ENCODE peak calls at places on chromosome 6, in five cellular contexts. S is CD4-positive, alpha-beta memory T cell; B is foreskin fibroblast; W is choroid plexus epithelial cell; I is AG09309. L is an unnamed sample.

GRCh38 chr6:30507849-30508843 is 18.8 kb downstream of the HLA-E start:
- DNase-seq in W (no peak), I (no peak), S (no peak), B (no peak), L (no peak)

GRCh38 chr6:3789896-3790558 is 38.5 kb upstream of the PXDC1 start:
- DNase-seq in B (no peak), W (no peak), S (no peak), I (no peak), L (no peak)

GRCh38 chr6:163170294-163170883 is 244.1 kb upstream of the QKI start:
- DNase-seq in W (peak), I (no peak), B (no peak), S (peak), L (no peak)

GRCh38 chr6:34386316-34387137 is 5.9 kb downstream of the NUDT3 start:
- DNase-seq in I (peak), S (no peak), B (peak), W (peak), L (no peak)

GRCh38 chr6:144265390-144265789 is 19.7 kb upstream of the UTRN start:
- DNase-seq in B (peak), I (no peak), S (no peak), W (peak), L (no peak)

GRCh38 chr6:148761532-148761951 is 14.7 kb downstream of the UST start:
- DNase-seq in W (peak), S (peak), I (no peak), B (peak), L (no peak)

GRCh38 chr6:80742481-80742880 is 636.0 kb downstream of the BCKDHB start:
- DNase-seq in I (peak), B (peak), S (no peak), W (peak), L (no peak)

GRCh38 chr6:30152019-30152673 is 8.9 kb downstream of the TRIM10 start:
- DNase-seq in S (no peak), B (no peak), W (no peak), I (no peak), L (no peak)

GRCh38 chr6:117167520-117168271 is 97.7 kb upstream of the VGLL2 start:
- DNase-seq in W (peak), S (no peak), I (no peak), B (no peak), L (peak)

GRCh38 chr6:16524380-16524707 is 236.9 kb downstream of the ATXN1 start:
- DNase-seq in B (peak), I (no peak), W (peak), S (no peak), L (no peak)

GRCh38 chr6:108715832-108716231 is 132.4 kb upstream of the ARMC2 start:
- DNase-seq in I (no peak), S (no peak), B (peak), W (no peak), L (no peak)

GRCh38 chr6:108711831-108712230 is 136.4 kb upstream of the ARMC2 start:
- DNase-seq in I (no peak), W (no peak), S (no peak), B (no peak), L (no peak)

GRCh38 chr6:108714774-108715414 is 133.3 kb upstream of the ARMC2 start:
- DNase-seq in W (peak), I (no peak), B (peak), S (peak), L (no peak)

GRCh38 chr6:108712946-108713345 is 135.3 kb upstream of the ARMC2 start:
- DNase-seq in I (no peak), B (no peak), S (no peak), W (no peak), L (no peak)

GRCh38 chr6:108714012-108714773 is 134.0 kb upstream of the ARMC2 start:
- DNase-seq in S (peak), W (no peak), I (no peak), B (peak), L (no peak)
- H3K4me3 ChIP-seq in S (no peak), W (no peak), I (no peak), B (no peak), L (no peak)

GRCh38 chr6:113856571-113857564 is at the start of gene MARCKS:
- DNase-seq in B (peak), I (peak), S (peak), W (peak), L (no peak)

GRCh38 chr6:113855500-113856010 is 1.6 kb upstream of the MARCKS start:
- DNase-seq in B (peak), W (peak), I (no peak), S (peak), L (no peak)

GRCh38 chr6:113857565-113858066 is 471 bp downstream of the MARCKS start:
- DNase-seq in W (peak), S (peak), B (no peak), I (no peak), L (no peak)

GRCh38 chr6:113854531-113855499 is 2.3 kb upstream of the MARCKS start:
- DNase-seq in B (peak), I (peak), S (peak), W (peak), L (no peak)

DNA sequence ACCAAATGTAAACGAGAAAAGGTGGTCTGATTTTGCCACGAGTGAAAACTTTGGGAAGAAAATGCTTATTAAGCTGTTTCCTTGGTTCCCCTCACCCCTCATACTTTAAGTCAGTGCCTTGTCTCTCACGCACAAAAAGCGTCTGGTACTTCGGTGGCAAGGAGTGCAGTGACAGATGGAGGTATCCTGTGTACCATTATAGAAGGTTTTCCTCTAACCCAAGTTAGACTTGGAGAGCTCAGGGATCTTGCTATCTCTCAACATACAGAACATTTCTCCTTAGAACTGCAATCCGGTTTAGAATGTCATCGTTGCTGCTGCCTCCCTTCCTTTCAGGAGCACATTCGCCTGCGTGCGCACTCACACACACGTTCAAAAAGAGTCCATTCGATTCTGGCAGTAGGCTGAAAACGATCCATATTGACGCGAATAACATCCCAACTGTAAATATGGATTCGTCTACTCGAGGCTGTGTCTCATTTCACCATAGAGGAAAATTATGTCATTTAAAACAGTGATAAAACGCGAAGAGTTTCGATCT is 1.1 kb upstream of the MARCKS start:
- DNase-seq in I (no peak), W (peak), B (peak), S (peak), L (no peak)
- H3K4me3 ChIP-seq in I (peak), W (peak), B (peak), S (peak), L (peak)

GRCh38 chr6:136103763-136104311 is 146.3 kb downstream of the MTFR2 start:
- DNase-seq in I (no peak), B (peak), S (no peak), W (peak), L (no peak)
- H3K4me3 ChIP-seq in I (no peak), B (no peak), S (no peak), W (no peak), L (no peak)

DNA sequence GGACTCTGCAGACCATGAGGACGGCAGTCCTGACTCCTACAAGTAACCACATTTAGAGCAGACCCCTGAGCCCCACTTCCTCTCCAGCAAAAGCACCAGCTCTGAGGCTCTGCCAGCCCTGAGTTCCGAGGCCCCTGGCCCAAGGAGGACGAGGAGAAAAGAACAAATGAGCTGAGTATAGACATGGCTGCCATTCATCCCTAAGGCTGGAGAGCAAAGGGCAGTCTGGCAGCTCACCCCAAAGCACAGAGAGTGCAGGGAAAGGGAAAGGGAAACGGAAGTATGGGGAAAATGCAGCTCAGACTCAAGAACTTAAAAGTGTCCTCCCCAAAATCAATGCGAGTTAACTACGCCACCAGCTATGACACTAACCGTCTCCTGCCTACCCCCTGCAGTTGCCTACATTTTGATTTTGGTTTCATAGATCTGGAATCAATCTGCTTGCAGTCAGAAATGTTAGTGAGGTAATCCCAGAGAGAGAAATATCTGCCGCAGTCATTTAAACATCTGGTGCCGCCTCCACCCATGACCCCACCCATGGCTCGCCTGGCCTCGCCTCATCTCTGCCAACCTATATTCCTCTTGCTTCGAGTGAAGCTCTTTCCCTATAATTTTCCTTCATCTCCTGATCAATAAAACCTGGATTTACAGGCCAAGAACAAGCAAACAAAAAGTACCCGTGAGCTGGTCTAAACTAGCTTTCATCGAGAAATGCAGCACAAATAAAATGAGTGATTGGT is 49.6 kb upstream of the AFDN start:
- DNase-seq in I (no peak), B (no peak), S (no peak), W (no peak), L (no peak)
- H3K4me3 ChIP-seq in I (no peak), B (no peak), S (no peak), W (no peak), L (no peak)

GRCh38 chr6:55886185-55886836 is 10.9 kb upstream of the BMP5 start:
- DNase-seq in I (no peak), W (peak), S (no peak), B (peak), L (no peak)
- H3K4me3 ChIP-seq in I (no peak), W (no peak), S (no peak), B (no peak), L (no peak)

DNA sequence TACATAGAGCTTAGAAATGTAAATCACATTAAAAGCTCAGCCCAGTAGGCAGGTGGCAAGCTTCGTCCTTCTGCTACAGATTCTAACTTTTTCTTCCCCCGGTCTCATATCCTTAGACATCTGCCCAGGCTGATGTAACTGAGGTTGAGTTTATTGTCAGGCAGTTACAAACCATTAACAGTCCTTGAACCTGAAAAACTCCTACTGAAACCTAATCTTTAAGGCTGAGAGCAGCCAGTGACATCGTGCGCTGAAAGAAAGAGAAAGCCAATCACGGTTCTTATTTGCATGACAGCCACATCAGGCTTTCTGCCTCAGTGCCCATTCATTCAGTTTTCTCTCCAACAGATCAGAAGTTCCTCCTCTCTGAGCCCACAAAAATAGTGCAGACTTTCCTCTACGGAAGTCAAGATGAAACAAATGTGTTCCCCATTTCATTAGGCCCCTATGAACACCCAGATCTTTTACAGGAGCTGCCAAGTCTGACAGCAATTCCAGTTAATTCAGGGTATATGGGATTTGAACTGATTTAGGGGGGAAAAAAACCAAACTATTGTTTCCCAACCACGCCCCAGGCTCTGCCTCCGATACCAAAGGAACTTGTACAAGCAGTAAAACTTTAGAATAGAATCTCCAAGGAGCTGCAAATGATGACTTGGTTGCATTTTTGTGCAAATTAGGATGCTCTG is at the start of gene NHSL1:
- DNase-seq in I (no peak), S (no peak), B (peak), W (no peak), L (peak)
- H3K4me3 ChIP-seq in I (no peak), S (no peak), B (no peak), W (no peak), L (peak)

GRCh38 chr6:110419028-110419739 is 3.8 kb upstream of the DDO start:
- DNase-seq in S (no peak), W (no peak), B (no peak), I (no peak), L (no peak)

GRCh38 chr6:110415297-110415916 is at the start of gene DDO:
- DNase-seq in B (peak), W (no peak), S (no peak), I (no peak), L (peak)

GRCh38 chr6:110410534-110410933 is 4.8 kb downstream of the DDO start:
- DNase-seq in B (no peak), I (no peak), S (no peak), W (no peak), L (no peak)

GRCh38 chr6:110412258-110412839 is 3.0 kb downstream of the DDO start:
- DNase-seq in W (no peak), S (no peak), B (no peak), I (no peak), L (no peak)

DNA sequence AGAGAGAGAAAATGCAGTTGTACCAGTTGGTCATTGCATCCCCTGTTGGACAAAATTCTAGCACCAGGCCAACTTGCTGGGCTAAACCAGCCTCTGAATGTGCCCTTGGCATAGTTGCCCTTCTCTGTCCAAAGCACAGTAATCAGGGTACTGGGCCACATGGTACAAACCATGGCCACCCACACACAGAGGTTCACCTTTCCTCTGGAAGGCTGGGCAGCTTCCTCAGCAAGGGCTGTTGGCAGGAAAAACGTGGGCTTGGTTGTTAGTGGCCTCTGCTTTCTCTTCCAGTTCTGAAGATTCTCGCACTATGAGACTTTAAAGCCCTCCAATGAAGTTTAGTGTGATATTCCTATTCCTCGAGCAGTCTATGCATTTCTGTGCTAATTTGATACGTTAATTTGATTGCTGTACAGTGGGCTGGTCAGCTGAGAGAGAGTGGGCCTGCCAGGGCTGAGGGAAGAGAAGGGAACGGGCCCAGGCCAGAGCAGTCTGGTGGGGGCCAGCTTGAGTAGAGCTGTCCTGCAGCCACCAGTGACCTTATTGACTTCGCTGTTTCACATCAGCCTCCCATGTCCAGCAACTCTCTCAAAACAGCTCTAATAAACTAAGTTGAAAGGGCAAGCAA is 592 bp downstream of the DDO start:
- DNase-seq in I (no peak), B (no peak), W (no peak), S (no peak), L (no peak)
- H3K4me3 ChIP-seq in I (no peak), B (no peak), W (no peak), S (no peak), L (no peak)

L was measured in kidney epithelial cell.